ENCODE peak calls at places on chromosomes 3 and 15, in four cellular contexts. One of them, this sample, is unnamed.

GRCh38 chr15:68552773-68553172 is 26.0 kb upstream of the CORO2B start:
- DNase-seq in GM12878: no peak
- DNase-seq in HCT116: no peak
- DNase-seq in SK-N-SH: no peak
- DNase-seq in this sample: no peak

GRCh38 chr3:46866720-46867549 is 3.7 kb upstream of the MYL3 start:
- DNase-seq in GM12878: no peak
- DNase-seq in SK-N-SH: peak
- DNase-seq in HCT116: no peak
- DNase-seq in this sample: peak

GRCh38 chr15:57595011-57595866 is 3.5 kb downstream of the MYZAP start:
- DNase-seq in SK-N-SH: peak
- DNase-seq in GM12878: no peak
- DNase-seq in HCT116: no peak
- DNase-seq in this sample: no peak

GRCh38 chr15:51380999-51381806 is 39.7 kb downstream of the GLDN start:
- DNase-seq in HCT116: peak
- DNase-seq in GM12878: peak
- DNase-seq in SK-N-SH: peak
- DNase-seq in this sample: peak

GRCh38 chr15:41820791-41821423 is 7.0 kb upstream of the JMJD7 start:
- DNase-seq in SK-N-SH: no peak
- DNase-seq in GM12878: no peak
- DNase-seq in HCT116: no peak
- DNase-seq in this sample: peak

GRCh38 chr3:169457807-169458206 is 205.7 kb downstream of the MECOM start:
- DNase-seq in HCT116: no peak
- DNase-seq in GM12878: no peak
- DNase-seq in SK-N-SH: no peak
- DNase-seq in this sample: no peak

GRCh38 chr15:41772720-41773331 is 1.5 kb upstream of the MAPKBP1 start:
- DNase-seq in SK-N-SH: peak
- DNase-seq in GM12878: peak
- DNase-seq in HCT116: peak
- DNase-seq in this sample: peak

GRCh38 chr3:52167240-52167639 is 13.0 kb upstream of the POC1A start:
- DNase-seq in GM12878: no peak
- DNase-seq in HCT116: no peak
- DNase-seq in SK-N-SH: no peak
- DNase-seq in this sample: no peak

GRCh38 chr3:4852780-4853748 is 126.2 kb upstream of the BHLHE40 start:
- DNase-seq in HCT116: no peak
- DNase-seq in GM12878: no peak
- DNase-seq in SK-N-SH: no peak
- DNase-seq in this sample: peak

GRCh38 chr15:59950603-59951388 is 53.3 kb upstream of the FOXB1 start:
- DNase-seq in GM12878: no peak
- DNase-seq in HCT116: no peak
- DNase-seq in SK-N-SH: no peak
- DNase-seq in this sample: no peak

GRCh38 chr15:65424683-65425082 is 1.9 kb upstream of the IGDCC4 start:
- DNase-seq in SK-N-SH: no peak
- DNase-seq in HCT116: no peak
- DNase-seq in GM12878: no peak
- DNase-seq in this sample: no peak

GRCh38 chr3:195693428-195694216 is 27.2 kb upstream of the MUC20 start:
- DNase-seq in HCT116: no peak
- DNase-seq in GM12878: no peak
- DNase-seq in SK-N-SH: no peak
- DNase-seq in this sample: no peak
- TF ChIP-seq JUND in HCT116: no peak
- TF ChIP-seq JUND in GM12878: no peak
- TF ChIP-seq JUND in SK-N-SH: no peak
- TF ChIP-seq JUND in this sample: no peak

GRCh38 chr15:22941179-22941578 is 39.0 kb downstream of the CYFIP1 start:
- DNase-seq in SK-N-SH: no peak
- DNase-seq in GM12878: no peak
- DNase-seq in HCT116: no peak
- DNase-seq in this sample: no peak
- TF ChIP-seq JUND in SK-N-SH: no peak
- TF ChIP-seq JUND in GM12878: no peak
- TF ChIP-seq JUND in HCT116: no peak
- TF ChIP-seq JUND in this sample: no peak

GRCh38 chr15:74402873-74403589 is 30.7 kb downstream of the SEMA7A start:
- DNase-seq in HCT116: no peak
- DNase-seq in GM12878: peak
- DNase-seq in SK-N-SH: no peak
- DNase-seq in this sample: no peak
- TF ChIP-seq JUND in HCT116: no peak
- TF ChIP-seq JUND in GM12878: no peak
- TF ChIP-seq JUND in SK-N-SH: no peak
- TF ChIP-seq JUND in this sample: no peak

DNA sequence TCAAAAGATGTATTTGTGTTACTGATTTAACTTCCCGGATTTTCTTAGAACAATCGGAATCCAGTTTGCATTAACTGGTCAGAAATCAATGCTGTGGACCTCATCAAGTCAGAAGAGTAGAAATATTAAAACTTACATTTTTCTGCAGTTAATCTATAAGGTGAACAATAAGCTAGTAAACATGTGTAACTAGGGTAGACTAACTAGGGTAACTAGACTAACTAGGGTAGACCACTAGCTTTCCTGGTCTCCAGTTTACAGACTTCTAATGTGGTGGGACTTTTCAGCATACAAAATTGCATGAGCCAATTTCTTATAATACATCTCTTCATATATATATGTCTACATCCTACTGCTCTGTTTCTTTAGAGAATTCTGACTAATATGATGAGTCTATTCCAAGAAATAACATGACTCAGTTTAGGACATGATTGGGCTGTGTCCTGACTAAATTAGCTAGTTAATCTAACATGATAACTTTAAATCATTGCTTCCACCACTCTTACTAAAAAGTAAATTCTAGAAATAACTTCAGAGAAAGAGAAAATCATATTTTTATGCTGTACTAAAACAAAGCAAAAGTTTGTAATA is 5.3 kb downstream of the PLSCR2 start:
- DNase-seq in GM12878: no peak
- DNase-seq in SK-N-SH: no peak
- DNase-seq in HCT116: no peak
- DNase-seq in this sample: no peak
- TF ChIP-seq JUND in GM12878: no peak
- TF ChIP-seq JUND in SK-N-SH: no peak
- TF ChIP-seq JUND in HCT116: no peak
- TF ChIP-seq JUND in this sample: no peak

DNA sequence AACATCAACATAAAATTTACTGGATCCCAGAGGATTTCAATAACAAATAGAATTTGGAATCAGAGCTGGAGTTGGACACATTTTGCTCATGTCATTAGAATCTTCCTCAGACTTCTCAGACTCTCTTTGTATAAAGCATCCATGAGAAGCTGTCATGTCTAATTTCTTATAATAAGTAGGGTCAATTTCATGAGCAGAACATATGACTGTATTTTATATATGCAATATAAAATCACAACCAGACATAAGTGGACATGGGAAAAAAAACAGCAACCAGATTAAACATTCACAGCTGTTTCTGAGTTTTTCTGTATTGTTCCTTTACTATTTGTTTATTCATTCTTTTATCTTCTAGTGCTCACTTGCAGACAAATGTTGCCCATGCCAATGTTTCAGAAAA is 325.5 kb downstream of the RBMS3 start:
- DNase-seq in GM12878: no peak
- DNase-seq in HCT116: no peak
- DNase-seq in SK-N-SH: no peak
- DNase-seq in this sample: no peak
- TF ChIP-seq JUND in GM12878: no peak
- TF ChIP-seq JUND in HCT116: no peak
- TF ChIP-seq JUND in SK-N-SH: no peak
- TF ChIP-seq JUND in this sample: no peak